ENCODE peak calls at places on chromosomes 12 and 14, in five cellular contexts. G, Q, V, P and Y are unnamed samples. For H3K4me1, the result is how much of the 10 kb centered on the place peaks cover.

GRCh38 chr12:65086236-65086635 is 34.9 kb downstream of the WIF1 start:
- DNase-seq in V (no peak), P (no peak), G (no peak), Q (no peak), Y (no peak)

GRCh38 chr12:52171950-52172512 is 19.8 kb downstream of the KRT80 start:
- DNase-seq in Q (peak), V (no peak), G (peak), P (no peak), Y (no peak)

GRCh38 chr12:124647316-124647715 is 79.9 kb upstream of the NCOR2 start:
- DNase-seq in V (no peak), G (no peak), P (no peak), Q (no peak), Y (no peak)

GRCh38 chr12:94250130-94250529 is 101.8 kb downstream of the PLXNC1 start:
- DNase-seq in G (no peak), Q (no peak), V (no peak), P (no peak), Y (no peak)

GRCh38 chr12:119366007-119366406 is 31.5 kb downstream of the CCDC60 start:
- DNase-seq in G (no peak), P (no peak), V (no peak), Q (no peak), Y (no peak)

GRCh38 chr12:105205322-105206048 is 30.5 kb downstream of the APPL2 start:
- DNase-seq in G (no peak), P (no peak), Q (no peak), V (no peak), Y (no peak)

GRCh38 chr12:49983892-49984291 is 11.1 kb downstream of the AQP6 start:
- DNase-seq in V (no peak), G (no peak), P (no peak), Q (no peak), Y (no peak)

GRCh38 chr12:110084314-110085015 is 36.1 kb upstream of the C12orf76 start:
- DNase-seq in V (no peak), Q (no peak), P (no peak), G (no peak), Y (no peak)

GRCh38 chr14:58732387-58732786 is 94.6 kb downstream of the DACT1 start:
- DNase-seq in Q (no peak), G (no peak), P (no peak), V (no peak), Y (no peak)

GRCh38 chr12:96166765-96167164 is 27.4 kb upstream of the ELK3 start:
- DNase-seq in P (no peak), Q (no peak), G (no peak), V (no peak), Y (no peak)
- H3K4me3 ChIP-seq in P (no peak), Q (no peak), G (no peak), V (no peak), Y (no peak)

GRCh38 chr14:100824946-100825690 is 800 bp upstream of the MEG3 start:
- DNase-seq in P (no peak), V (no peak), G (no peak), Q (no peak), Y (no peak)
- H3K4me1 ChIP-seq in P (under half), V (under half), G (under half), Q (under half), Y (under half)

DNA sequence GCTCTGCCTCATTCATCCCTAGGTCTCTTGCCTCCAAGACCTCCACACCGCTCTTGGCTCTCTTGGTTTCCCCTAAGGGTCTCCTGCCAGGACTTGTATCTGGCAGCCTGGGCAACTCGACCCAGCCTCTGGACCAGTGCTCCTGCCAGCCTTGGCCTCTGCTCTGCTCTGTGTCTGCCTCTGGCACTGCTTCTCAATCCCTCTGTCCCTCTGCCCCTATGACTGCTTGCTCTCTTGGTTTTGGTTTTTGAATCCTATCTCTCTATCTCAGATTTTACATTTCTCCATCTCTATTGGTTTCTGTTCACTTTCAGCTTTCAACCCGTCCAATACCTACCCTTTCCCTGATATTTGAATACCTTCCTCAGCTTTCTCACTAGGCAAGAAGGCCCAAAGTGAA is 6.3 kb downstream of the ITGA5 start:
- DNase-seq in Q (no peak), P (no peak), V (no peak), G (peak), Y (peak)
- H3K4me3 ChIP-seq in Q (no peak), P (peak), V (no peak), G (no peak), Y (peak)

GRCh38 chr12:68613209-68613904 is 2.7 kb downstream of the RAP1B start:
- DNase-seq in G (no peak), V (no peak), P (peak), Q (no peak), Y (peak)
- H3K4me1 ChIP-seq in G (under half), V (half or more), P (under half), Q (under half), Y (half or more)

DNA sequence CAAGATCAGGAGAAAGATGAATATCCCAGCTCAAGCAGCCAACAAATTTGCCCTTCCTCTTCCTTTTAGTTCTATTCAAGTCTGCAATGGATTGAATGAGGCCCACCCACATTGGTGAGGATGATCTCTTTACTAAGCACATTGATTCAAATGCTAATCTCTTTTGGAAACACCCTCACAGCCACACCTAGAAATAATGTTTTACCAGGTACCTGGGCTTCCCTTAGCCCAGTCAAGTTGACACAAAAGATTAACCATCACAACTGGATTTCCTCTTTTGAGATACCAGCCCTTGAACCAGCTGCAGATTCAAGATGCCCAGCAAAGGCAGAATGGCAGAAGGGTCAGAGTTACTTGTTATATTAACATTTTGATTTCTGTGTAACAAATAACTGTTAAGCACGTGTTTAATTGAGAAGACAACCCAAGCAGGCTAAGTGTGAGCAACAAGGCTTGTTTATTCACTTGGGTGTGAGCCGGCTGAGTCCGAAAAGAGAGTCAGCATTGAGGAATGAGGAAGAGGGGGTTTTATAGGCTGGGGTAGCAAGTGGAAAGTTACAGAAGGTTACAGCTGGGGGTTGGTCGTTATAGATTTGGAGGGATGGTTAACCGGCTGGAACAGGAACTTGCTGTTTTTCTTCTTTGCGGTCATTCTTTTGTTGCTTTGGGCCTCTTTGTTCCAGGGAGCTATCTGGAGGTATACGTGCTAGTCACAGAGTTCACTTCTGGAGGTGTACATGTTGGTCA is 180.3 kb downstream of the EMP1 start:
- DNase-seq in Q (peak), V (no peak), P (no peak), G (peak), Y (no peak)
- H3K4me3 ChIP-seq in Q (no peak), V (no peak), P (no peak), G (no peak), Y (no peak)